ENCODE peak calls at places on chromosomes 12 and 14, in eight cellular contexts. B is effector memory CD4-positive, alpha-beta T cell; S is astrocyte; T is right lobe of liver; V is GM23338; R is upper lobe of right lung; Y is left lung; M is mesenchymal stem cell. K is an unnamed sample.

GRCh38 chr14:105219753-105220152 is 28.6 kb upstream of the BTBD6 start:
- DNase-seq in S (no peak), R (no peak), Y (no peak), M (no peak), B (no peak), T (no peak), V (no peak), K (no peak)

GRCh38 chr12:94875525-94875924 is 128.0 kb downstream of the NDUFA12 start:
- DNase-seq in V (peak; percentile 63), R (no peak), B (no peak), Y (no peak), S (no peak), T (no peak), M (no peak), K (peak; percentile 20)

GRCh38 chr12:96240656-96241055 is 46.5 kb downstream of the ELK3 start:
- DNase-seq in Y (no peak), B (no peak), S (peak; percentile 65), T (no peak), V (no peak), M (no peak), R (no peak), K (no peak)

GRCh38 chr14:56491299-56492285 is 88.0 kb upstream of the TMEM260 start:
- DNase-seq in M (peak; percentile 75), S (peak; percentile 34), B (no peak), R (no peak), T (no peak), V (peak; percentile 97), Y (no peak), K (no peak)

GRCh38 chr14:61177279-61178225 is 103.6 kb downstream of the TMEM30B start:
- DNase-seq in S (peak; percentile 71), T (no peak), Y (no peak), B (no peak), M (peak; percentile 51), R (no peak), V (peak; percentile 49), K (no peak)

GRCh38 chr12:50642755-50643154 is 121.1 kb upstream of the ATF1 start:
- DNase-seq in Y (no peak), B (no peak), S (no peak), T (no peak), V (peak; percentile 20), M (no peak), R (no peak), K (no peak)

GRCh38 chr14:64656986-64657385 is 47.2 kb upstream of the PLEKHG3 start:
- DNase-seq in M (no peak), Y (no peak), S (no peak), V (no peak), B (no peak), T (no peak), R (no peak), K (no peak)

GRCh38 chr12:38137716-38138115 is 178.9 kb upstream of the ALG10B start:
- DNase-seq in R (no peak), V (peak; percentile 6), S (no peak), B (no peak), Y (no peak), M (no peak), T (no peak), K (no peak)

GRCh38 chr12:106760184-106760531 is 14.3 kb upstream of the RIC8B start:
- DNase-seq in R (no peak), S (no peak), M (peak; percentile 38), B (no peak), V (peak; percentile 89), Y (peak; percentile 62), T (no peak), K (no peak)

GRCh38 chr12:53965251-53966069 is 7.5 kb upstream of the HOXC11 start:
- DNase-seq in R (no peak), B (no peak), S (no peak), M (no peak), Y (no peak), V (peak; percentile 96), T (no peak), K (no peak)

GRCh38 chr12:80460972-80461371 is 16.9 kb downstream of the PTPRQ start:
- DNase-seq in T (no peak), M (no peak), B (no peak), Y (no peak), S (no peak), V (no peak), R (no peak), K (no peak)
- H3K36me3 ChIP-seq in T (no peaks in the 10 kb centered on the region), M (no peaks in the 10 kb centered on the region), B (no peaks in the 10 kb centered on the region), Y (no peaks in the 10 kb centered on the region), S (no peaks in the 10 kb centered on the region), V (no peaks in the 10 kb centered on the region), R (no peaks in the 10 kb centered on the region), K (no peaks in the 10 kb centered on the region)

GRCh38 chr12:27213304-27213703 is 30.8 kb upstream of the STK38L start:
- DNase-seq in V (no peak), R (no peak), S (no peak), M (no peak), B (no peak), Y (no peak), T (no peak), K (no peak)
- H3K36me3 ChIP-seq in V (no peaks in the 10 kb centered on the region), R (no peaks in the 10 kb centered on the region), S (no peaks in the 10 kb centered on the region), M (no peaks in the 10 kb centered on the region), B (no peaks in the 10 kb centered on the region), Y (no peaks in the 10 kb centered on the region), T (no peaks in the 10 kb centered on the region), K (no peaks in the 10 kb centered on the region)

GRCh38 chr12:131692431-131692830 is 18.5 kb upstream of the SFSWAP start:
- DNase-seq in R (no peak), Y (no peak), B (no peak), S (no peak), M (no peak), T (no peak), V (no peak), K (peak; percentile 29)
- H3K36me3 ChIP-seq in R (no peaks in the 10 kb centered on the region), Y (no peaks in the 10 kb centered on the region), B (no peaks in the 10 kb centered on the region), S (no peaks in the 10 kb centered on the region), M (no peaks in the 10 kb centered on the region), T (no peaks in the 10 kb centered on the region), V (no peaks in the 10 kb centered on the region), K (no peaks in the 10 kb centered on the region)

GRCh38 chr14:75461303-75461702 is 33.5 kb downstream of the JDP2 start:
- DNase-seq in V (no peak), S (no peak), T (no peak), B (no peak), R (no peak), M (no peak), Y (no peak), K (no peak)
- H3K36me3 ChIP-seq in V (no peaks in the 10 kb centered on the region), S (peaks cover 4% of the 10 kb centered on the region), T (peaks cover 2% of the 10 kb centered on the region), B (no peaks in the 10 kb centered on the region), R (peaks cover 50% of the 10 kb centered on the region), M (peaks cover 24% of the 10 kb centered on the region), Y (peaks cover 77% of the 10 kb centered on the region), K (no peaks in the 10 kb centered on the region)

DNA sequence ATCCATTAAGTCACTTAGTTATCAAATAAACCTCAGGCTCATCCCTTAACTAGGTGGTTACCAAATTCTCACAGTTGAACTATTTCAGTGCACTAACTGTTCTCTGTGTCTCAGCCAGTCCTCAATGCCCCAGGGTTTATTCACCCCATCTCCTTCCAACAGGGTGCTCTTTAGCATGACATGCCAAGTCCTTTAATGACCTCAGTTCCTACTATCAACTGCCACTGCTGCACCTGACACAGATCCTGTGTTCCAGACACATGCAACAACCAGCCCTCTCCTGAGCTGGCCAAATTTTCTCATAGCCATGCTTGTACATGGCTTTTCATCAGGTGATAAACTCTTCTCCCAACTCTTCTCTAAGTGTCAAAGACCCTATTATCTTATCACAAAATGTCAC is 80.0 kb downstream of the ATXN2 start:
- DNase-seq in M (no peak), R (no peak), V (no peak), S (no peak), T (no peak), B (no peak), Y (no peak), K (no peak)
- H3K36me3 ChIP-seq in M (peaks cover 17% of the 10 kb centered on the region), R (peaks cover 96% of the 10 kb centered on the region), V (peaks cover 28% of the 10 kb centered on the region), S (peaks cover 51% of the 10 kb centered on the region), T (peaks cover 7% of the 10 kb centered on the region), B (peaks cover 18% of the 10 kb centered on the region), Y (peaks cover 94% of the 10 kb centered on the region), K (peaks cover 77% of the 10 kb centered on the region)

DNA sequence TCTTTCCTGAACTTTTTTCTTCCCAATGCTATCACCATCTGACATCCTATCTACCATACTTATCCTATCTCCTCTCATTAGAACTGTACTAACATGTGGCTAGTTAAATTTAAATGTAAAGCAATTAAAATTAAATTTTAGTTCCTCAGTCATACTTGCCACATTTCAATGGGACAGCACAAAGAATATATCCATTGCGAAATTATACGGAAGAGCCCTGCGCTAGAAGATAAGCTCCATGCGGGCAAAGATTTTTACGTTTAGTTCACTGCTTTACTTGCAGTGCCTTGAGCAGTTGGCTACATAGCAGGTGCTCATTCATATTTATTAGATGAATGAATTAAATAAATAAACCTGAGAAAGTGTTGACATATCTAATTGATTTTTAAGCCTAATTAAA is 33.1 kb downstream of the SEC23A start:
- DNase-seq in S (no peak), T (no peak), Y (no peak), V (no peak), R (no peak), B (no peak), M (no peak), K (no peak)
- H3K36me3 ChIP-seq in S (peaks cover 46% of the 10 kb centered on the region), T (peaks cover 7% of the 10 kb centered on the region), Y (peaks cover 82% of the 10 kb centered on the region), V (peaks cover 24% of the 10 kb centered on the region), R (peaks cover 70% of the 10 kb centered on the region), B (peaks cover 40% of the 10 kb centered on the region), M (peaks cover 27% of the 10 kb centered on the region), K (peaks cover 74% of the 10 kb centered on the region)

DNA sequence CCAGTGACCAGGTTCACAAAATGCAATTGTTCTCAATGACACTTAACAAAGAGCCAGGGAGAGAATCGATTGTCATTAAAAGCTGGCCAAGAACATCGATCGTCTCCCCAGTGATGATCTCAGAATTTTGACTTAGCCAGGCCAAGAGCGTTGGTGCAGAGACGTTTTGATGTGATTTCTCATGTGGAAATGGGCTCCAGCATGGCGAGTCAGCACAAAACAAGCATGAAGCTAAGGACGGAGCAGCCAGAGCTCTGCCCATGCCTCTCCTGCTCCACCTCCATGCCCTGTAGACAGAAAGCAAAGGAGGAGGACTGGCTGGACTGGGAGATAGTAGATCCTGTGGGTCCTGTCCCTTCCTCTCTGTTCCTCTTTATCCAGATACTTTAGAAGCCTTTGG is 270.7 kb downstream of the FOXN3 start:
- DNase-seq in V (no peak), R (no peak), B (no peak), T (no peak), S (no peak), M (no peak), Y (no peak), K (no peak)
- H3K36me3 ChIP-seq in V (no peaks in the 10 kb centered on the region), R (no peaks in the 10 kb centered on the region), B (no peaks in the 10 kb centered on the region), T (no peaks in the 10 kb centered on the region), S (no peaks in the 10 kb centered on the region), M (no peaks in the 10 kb centered on the region), Y (no peaks in the 10 kb centered on the region), K (no peaks in the 10 kb centered on the region)

DNA sequence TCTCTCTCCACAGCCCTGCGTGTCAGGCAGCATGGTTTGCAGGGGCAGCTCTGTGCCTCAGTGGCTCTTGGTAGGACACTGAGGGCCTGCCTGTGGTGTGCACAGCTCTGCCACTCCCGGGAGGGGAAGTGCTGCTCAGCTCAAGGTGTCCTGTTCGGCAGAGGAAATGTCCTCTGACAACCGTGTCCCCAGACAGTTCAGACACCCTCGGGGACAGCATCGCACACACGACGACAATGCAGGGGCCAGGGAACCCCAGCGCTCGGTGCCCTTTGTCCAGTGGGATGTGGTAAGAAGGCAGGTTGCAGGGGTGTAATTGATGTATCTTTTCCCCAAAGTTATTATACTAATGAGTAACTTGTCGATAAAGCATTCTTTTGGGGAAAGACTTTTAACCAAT is 14.2 kb downstream of the ANKLE2 start:
- DNase-seq in V (no peak), M (no peak), S (no peak), B (no peak), T (no peak), R (no peak), Y (no peak), K (no peak)
- H3K36me3 ChIP-seq in V (peaks cover 46% of the 10 kb centered on the region), M (peaks cover 87% of the 10 kb centered on the region), S (peaks cover 65% of the 10 kb centered on the region), B (peaks cover 81% of the 10 kb centered on the region), T (peaks cover 8% of the 10 kb centered on the region), R (peaks cover 99% of the 10 kb centered on the region), Y (peaks cover 100% of the 10 kb centered on the region), K (peaks cover 9% of the 10 kb centered on the region)

GRCh38 chr14:24156840-24157239 is 4.2 kb upstream of the IRF9 start:
- DNase-seq in S (no peak), M (no peak), B (no peak), Y (no peak), T (no peak), R (no peak), V (no peak), K (no peak)
- H3K36me3 ChIP-seq in S (peaks cover 33% of the 10 kb centered on the region), M (peaks cover 48% of the 10 kb centered on the region), B (peaks cover 66% of the 10 kb centered on the region), Y (peaks cover 88% of the 10 kb centered on the region), T (peaks cover 20% of the 10 kb centered on the region), R (peaks cover 76% of the 10 kb centered on the region), V (peaks cover 20% of the 10 kb centered on the region), K (no peaks in the 10 kb centered on the region)

K was measured in Peyer's patch.